ENCODE peak calls at places on chromosomes 2 and 18, in seven cellular contexts. One of them, this sample, is unnamed.

GRCh38 chr2:130762031-130762909 is 6.9 kb downstream of the AMER3 start:
- DNase-seq in osteocyte: peak
- DNase-seq in spleen: peak
- DNase-seq in breast epithelium: no peak
- DNase-seq in neural crest cell: no peak
- DNase-seq in endothelial cell: no peak
- DNase-seq in heart right ventricle: no peak
- DNase-seq in this sample: no peak

GRCh38 chr2:88545118-88545517 is 82.1 kb downstream of the EIF2AK3 start:
- DNase-seq in osteocyte: no peak
- DNase-seq in breast epithelium: no peak
- DNase-seq in spleen: no peak
- DNase-seq in neural crest cell: no peak
- DNase-seq in endothelial cell: no peak
- DNase-seq in heart right ventricle: no peak
- DNase-seq in this sample: no peak

GRCh38 chr2:9638532-9638931 is 7.7 kb upstream of the YWHAQ start:
- DNase-seq in neural crest cell: no peak
- DNase-seq in heart right ventricle: peak
- DNase-seq in spleen: no peak
- DNase-seq in osteocyte: peak
- DNase-seq in breast epithelium: no peak
- DNase-seq in endothelial cell: no peak
- DNase-seq in this sample: no peak

GRCh38 chr18:2538236-2538635 is 33.1 kb downstream of the METTL4 start:
- DNase-seq in endothelial cell: no peak
- DNase-seq in osteocyte: no peak
- DNase-seq in heart right ventricle: no peak
- DNase-seq in neural crest cell: no peak
- DNase-seq in spleen: no peak
- DNase-seq in breast epithelium: no peak
- DNase-seq in this sample: no peak

GRCh38 chr18:48229445-48230052 is 179.6 kb downstream of the ZBTB7C start:
- DNase-seq in neural crest cell: no peak
- DNase-seq in endothelial cell: no peak
- DNase-seq in heart right ventricle: no peak
- DNase-seq in osteocyte: no peak
- DNase-seq in spleen: peak
- DNase-seq in breast epithelium: no peak
- DNase-seq in this sample: no peak

GRCh38 chr18:71471963-71472725 is 1072.0 kb downstream of the CBLN2 start:
- DNase-seq in osteocyte: no peak
- DNase-seq in heart right ventricle: no peak
- DNase-seq in breast epithelium: no peak
- DNase-seq in spleen: no peak
- DNase-seq in endothelial cell: no peak
- DNase-seq in neural crest cell: no peak
- DNase-seq in this sample: no peak

GRCh38 chr18:9067823-9068222 is 34.7 kb upstream of the NDUFV2 start:
- DNase-seq in neural crest cell: no peak
- DNase-seq in heart right ventricle: no peak
- DNase-seq in endothelial cell: no peak
- DNase-seq in spleen: no peak
- DNase-seq in breast epithelium: no peak
- DNase-seq in osteocyte: no peak
- DNase-seq in this sample: no peak

GRCh38 chr18:36849288-36850011 is 20.5 kb downstream of the KIAA1328 start:
- DNase-seq in endothelial cell: no peak
- DNase-seq in heart right ventricle: no peak
- DNase-seq in neural crest cell: no peak
- DNase-seq in osteocyte: no peak
- DNase-seq in spleen: no peak
- DNase-seq in breast epithelium: no peak
- DNase-seq in this sample: no peak

GRCh38 chr2:192002418-192002817 is 155.5 kb upstream of the CAVIN2 start:
- DNase-seq in heart right ventricle: no peak
- DNase-seq in neural crest cell: no peak
- DNase-seq in spleen: no peak
- DNase-seq in osteocyte: no peak
- DNase-seq in breast epithelium: no peak
- DNase-seq in endothelial cell: no peak
- DNase-seq in this sample: no peak

GRCh38 chr2:232897386-232897970 is 27.4 kb downstream of the SNORC start:
- DNase-seq in endothelial cell: no peak
- DNase-seq in breast epithelium: no peak
- DNase-seq in spleen: no peak
- DNase-seq in neural crest cell: no peak
- DNase-seq in osteocyte: peak
- DNase-seq in heart right ventricle: no peak
- DNase-seq in this sample: no peak

GRCh38 chr2:217804786-217805678 is 197.8 kb downstream of the TNS1 start:
- DNase-seq in breast epithelium: no peak
- DNase-seq in neural crest cell: no peak
- DNase-seq in endothelial cell: no peak
- DNase-seq in heart right ventricle: no peak
- DNase-seq in spleen: peak
- DNase-seq in osteocyte: no peak
- DNase-seq in this sample: peak

GRCh38 chr2:156331572-156332451 is 709 bp downstream of the NR4A2 start:
- DNase-seq in osteocyte: no peak
- DNase-seq in heart right ventricle: peak
- DNase-seq in endothelial cell: peak
- DNase-seq in spleen: peak
- DNase-seq in neural crest cell: peak
- DNase-seq in breast epithelium: peak
- DNase-seq in this sample: peak

GRCh38 chr2:190812506-190813294 is 67.9 kb upstream of the GLS start:
- DNase-seq in osteocyte: no peak
- DNase-seq in endothelial cell: no peak
- DNase-seq in spleen: no peak
- DNase-seq in neural crest cell: no peak
- DNase-seq in heart right ventricle: no peak
- DNase-seq in breast epithelium: no peak
- DNase-seq in this sample: no peak

GRCh38 chr2:241863021-241863954 is 4.6 kb upstream of the PDCD1 start:
- DNase-seq in osteocyte: no peak
- DNase-seq in neural crest cell: no peak
- DNase-seq in heart right ventricle: peak
- DNase-seq in breast epithelium: no peak
- DNase-seq in endothelial cell: no peak
- DNase-seq in spleen: no peak
- DNase-seq in this sample: no peak

GRCh38 chr2:199118701-199119241 is 339.0 kb downstream of the SATB2 start:
- DNase-seq in osteocyte: no peak
- DNase-seq in breast epithelium: no peak
- DNase-seq in endothelial cell: no peak
- DNase-seq in spleen: no peak
- DNase-seq in heart right ventricle: no peak
- DNase-seq in neural crest cell: no peak
- DNase-seq in this sample: no peak

GRCh38 chr2:126860395-126860794 is 38.3 kb upstream of the TEX51 start:
- DNase-seq in breast epithelium: no peak
- DNase-seq in endothelial cell: no peak
- DNase-seq in osteocyte: no peak
- DNase-seq in spleen: no peak
- DNase-seq in neural crest cell: no peak
- DNase-seq in heart right ventricle: no peak
- DNase-seq in this sample: no peak

GRCh38 chr2:214232266-214232665 is 178.6 kb upstream of the VWC2L start:
- DNase-seq in endothelial cell: no peak
- DNase-seq in osteocyte: no peak
- DNase-seq in breast epithelium: no peak
- DNase-seq in neural crest cell: no peak
- DNase-seq in heart right ventricle: no peak
- DNase-seq in spleen: no peak
- DNase-seq in this sample: no peak

GRCh38 chr2:168165418-168165817 is 82.0 kb downstream of the STK39 start:
- DNase-seq in breast epithelium: no peak
- DNase-seq in spleen: no peak
- DNase-seq in heart right ventricle: no peak
- DNase-seq in endothelial cell: no peak
- DNase-seq in osteocyte: no peak
- DNase-seq in neural crest cell: no peak
- DNase-seq in this sample: no peak

GRCh38 chr2:135030826-135031225 is 16.4 kb downstream of the MAP3K19 start:
- DNase-seq in heart right ventricle: no peak
- DNase-seq in osteocyte: no peak
- DNase-seq in neural crest cell: no peak
- DNase-seq in breast epithelium: no peak
- DNase-seq in endothelial cell: peak
- DNase-seq in spleen: no peak
- DNase-seq in this sample: no peak

GRCh38 chr2:73210696-73211095 is 3.3 kb upstream of the SMYD5 start:
- DNase-seq in endothelial cell: no peak
- DNase-seq in spleen: peak
- DNase-seq in breast epithelium: no peak
- DNase-seq in osteocyte: no peak
- DNase-seq in neural crest cell: no peak
- DNase-seq in heart right ventricle: no peak
- DNase-seq in this sample: peak

GRCh38 chr2:179429060-179429471 is 164.4 kb upstream of the SESTD1 start:
- DNase-seq in spleen: no peak
- DNase-seq in heart right ventricle: no peak
- DNase-seq in neural crest cell: no peak
- DNase-seq in breast epithelium: no peak
- DNase-seq in endothelial cell: no peak
- DNase-seq in osteocyte: no peak
- DNase-seq in this sample: no peak

GRCh38 chr18:48928787-48929186 is 22.0 kb downstream of the SMAD7 start:
- DNase-seq in endothelial cell: no peak
- DNase-seq in heart right ventricle: peak
- DNase-seq in neural crest cell: no peak
- DNase-seq in spleen: peak
- DNase-seq in breast epithelium: no peak
- DNase-seq in osteocyte: no peak
- DNase-seq in this sample: no peak

GRCh38 chr2:133477614-133477990 is 90.7 kb downstream of the NCKAP5 start:
- DNase-seq in heart right ventricle: no peak
- DNase-seq in breast epithelium: no peak
- DNase-seq in osteocyte: no peak
- DNase-seq in endothelial cell: no peak
- DNase-seq in spleen: no peak
- DNase-seq in neural crest cell: no peak
- DNase-seq in this sample: no peak

DNA sequence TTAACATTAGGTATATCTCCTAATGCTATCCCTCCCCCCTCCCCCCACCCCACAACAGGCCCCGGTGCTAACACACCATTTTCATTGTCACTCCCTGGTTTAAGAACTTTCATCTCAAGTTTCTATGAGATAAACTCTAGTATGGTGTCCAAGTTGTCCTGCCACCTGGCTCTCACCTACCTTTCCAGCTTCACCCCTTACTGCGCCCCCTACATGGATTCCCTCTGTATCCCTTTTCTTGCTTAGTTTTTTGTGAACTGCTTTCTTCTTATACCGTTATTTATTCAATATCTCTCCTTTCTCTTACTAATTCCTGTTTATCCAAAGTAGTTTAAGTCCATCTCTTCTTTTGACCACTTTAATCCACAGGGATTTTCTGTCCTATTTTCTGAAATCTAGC is 15.2 kb downstream of the EML4 start:
- DNase-seq in neural crest cell: no peak
- DNase-seq in breast epithelium: no peak
- DNase-seq in osteocyte: no peak
- DNase-seq in endothelial cell: no peak
- DNase-seq in spleen: no peak
- DNase-seq in heart right ventricle: no peak
- DNase-seq in this sample: no peak
- TF ChIP-seq CTCF in neural crest cell: no peak
- TF ChIP-seq CTCF in breast epithelium: no peak
- TF ChIP-seq CTCF in osteocyte: no peak
- TF ChIP-seq CTCF in endothelial cell: no peak
- TF ChIP-seq CTCF in spleen: no peak
- TF ChIP-seq CTCF in heart right ventricle: no peak
- TF ChIP-seq CTCF in this sample: no peak

GRCh38 chr2:154452906-154453493 is 245.5 kb upstream of the KCNJ3 start:
- DNase-seq in osteocyte: no peak
- DNase-seq in heart right ventricle: no peak
- DNase-seq in spleen: no peak
- DNase-seq in breast epithelium: no peak
- DNase-seq in endothelial cell: no peak
- DNase-seq in neural crest cell: no peak
- DNase-seq in this sample: no peak
- TF ChIP-seq CTCF in osteocyte: peak
- TF ChIP-seq CTCF in heart right ventricle: peak
- TF ChIP-seq CTCF in spleen: no peak
- TF ChIP-seq CTCF in breast epithelium: no peak
- TF ChIP-seq CTCF in endothelial cell: peak
- TF ChIP-seq CTCF in neural crest cell: peak
- TF ChIP-seq CTCF in this sample: peak

DNA sequence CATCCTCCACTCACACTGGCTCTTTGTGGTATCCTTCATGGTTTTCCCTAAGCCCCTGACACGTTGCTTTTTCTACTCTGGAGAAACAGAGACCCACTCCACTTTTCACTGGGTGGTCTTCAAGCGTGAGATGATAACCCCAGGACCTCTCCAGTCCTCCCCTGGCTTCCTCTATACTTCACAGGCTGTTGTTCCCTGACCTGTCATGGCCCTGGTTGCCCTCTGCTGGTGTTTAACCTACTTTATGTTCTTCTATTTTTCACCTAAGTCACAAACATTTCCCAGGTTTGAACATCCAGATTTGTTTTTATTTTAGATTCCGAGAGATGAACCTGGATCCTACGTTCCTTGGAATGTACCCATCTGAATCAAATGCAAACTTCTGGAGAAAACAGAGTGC is 84.5 kb downstream of the AOX1 start:
- DNase-seq in breast epithelium: no peak
- DNase-seq in heart right ventricle: no peak
- DNase-seq in neural crest cell: no peak
- DNase-seq in spleen: no peak
- DNase-seq in endothelial cell: no peak
- DNase-seq in osteocyte: no peak
- DNase-seq in this sample: no peak
- TF ChIP-seq CTCF in breast epithelium: no peak
- TF ChIP-seq CTCF in heart right ventricle: no peak
- TF ChIP-seq CTCF in neural crest cell: no peak
- TF ChIP-seq CTCF in spleen: no peak
- TF ChIP-seq CTCF in endothelial cell: no peak
- TF ChIP-seq CTCF in osteocyte: no peak
- TF ChIP-seq CTCF in this sample: no peak

DNA sequence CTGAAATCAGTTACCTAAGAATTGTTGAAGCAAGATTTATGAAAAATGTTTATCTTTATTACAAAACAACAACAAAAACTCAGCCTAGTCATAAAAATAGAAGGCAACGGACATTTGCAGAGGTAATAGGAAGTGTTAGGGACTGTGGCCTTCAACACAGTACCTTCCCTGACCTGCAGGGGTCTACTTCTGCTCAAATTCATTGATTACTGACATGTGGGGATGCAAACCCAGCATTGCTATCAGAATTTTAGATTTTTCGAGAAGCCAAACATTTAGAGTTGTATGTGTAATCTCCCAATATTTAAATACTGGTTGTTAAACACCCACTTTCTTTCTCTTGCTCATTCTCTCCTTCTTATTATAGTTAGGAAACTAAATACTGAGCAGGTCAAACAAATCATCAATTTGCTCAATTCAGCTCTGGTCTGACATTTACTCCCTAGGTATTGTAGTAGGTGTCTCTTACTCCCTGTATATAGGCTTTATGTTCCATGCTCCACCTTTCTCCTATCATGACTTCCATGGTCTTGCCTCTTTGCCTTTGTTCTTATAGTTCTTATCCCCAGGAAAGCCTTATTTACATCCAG is 198.5 kb downstream of the UBE2E3 start:
- DNase-seq in endothelial cell: peak
- DNase-seq in osteocyte: no peak
- DNase-seq in heart right ventricle: no peak
- DNase-seq in spleen: no peak
- DNase-seq in neural crest cell: peak
- DNase-seq in breast epithelium: no peak
- DNase-seq in this sample: no peak
- TF ChIP-seq CTCF in endothelial cell: peak
- TF ChIP-seq CTCF in osteocyte: peak
- TF ChIP-seq CTCF in heart right ventricle: no peak
- TF ChIP-seq CTCF in spleen: peak
- TF ChIP-seq CTCF in neural crest cell: peak
- TF ChIP-seq CTCF in breast epithelium: no peak
- TF ChIP-seq CTCF in this sample: peak